ENCODE peak calls at places on chromosomes 13 and 19, in seven cellular contexts. One of them, this sample, is unnamed. For H3K36me3, the result is how much of the 10 kb centered on the place peaks cover.

GRCh38 chr19:55086730-55087541 is 11.3 kb downstream of the EPS8L1 start:
- ATAC-seq in gastrocnemius medialis: peak
- ATAC-seq in HCT116: no peak
- ATAC-seq in lower lobe of right lung: peak
- ATAC-seq in heart left ventricle: peak
- ATAC-seq in right lobe of liver: peak
- ATAC-seq in lung: peak
- ATAC-seq in this sample: peak

GRCh38 chr13:32642858-32643257 is 56.6 kb downstream of the PDS5B start:
- ATAC-seq in gastrocnemius medialis: no peak
- ATAC-seq in HCT116: no peak
- ATAC-seq in lower lobe of right lung: no peak
- ATAC-seq in heart left ventricle: no peak
- ATAC-seq in right lobe of liver: no peak
- ATAC-seq in lung: no peak
- ATAC-seq in this sample: no peak

GRCh38 chr13:112819816-112820215 is 130.0 kb downstream of the ATP11A start:
- ATAC-seq in gastrocnemius medialis: no peak
- ATAC-seq in HCT116: no peak
- ATAC-seq in lower lobe of right lung: no peak
- ATAC-seq in heart left ventricle: no peak
- ATAC-seq in right lobe of liver: no peak
- ATAC-seq in lung: no peak
- ATAC-seq in this sample: no peak

GRCh38 chr13:28329395-28330158 is 165.4 kb downstream of the FLT1 start:
- ATAC-seq in gastrocnemius medialis: no peak
- ATAC-seq in HCT116: no peak
- ATAC-seq in lower lobe of right lung: peak
- ATAC-seq in heart left ventricle: no peak
- ATAC-seq in right lobe of liver: peak
- ATAC-seq in lung: peak
- ATAC-seq in this sample: peak

GRCh38 chr19:46015961-46016425 is 6.9 kb downstream of the PGLYRP1 start:
- ATAC-seq in gastrocnemius medialis: no peak
- ATAC-seq in HCT116: no peak
- ATAC-seq in lower lobe of right lung: peak
- ATAC-seq in heart left ventricle: no peak
- ATAC-seq in right lobe of liver: peak
- ATAC-seq in lung: peak
- ATAC-seq in this sample: peak

GRCh38 chr19:41871573-41872383 is 5.3 kb upstream of the CD79A start:
- ATAC-seq in gastrocnemius medialis: no peak
- ATAC-seq in HCT116: peak
- ATAC-seq in lower lobe of right lung: peak
- ATAC-seq in heart left ventricle: no peak
- ATAC-seq in right lobe of liver: peak
- ATAC-seq in lung: no peak
- ATAC-seq in this sample: peak

GRCh38 chr19:16369306-16369663 is 44.7 kb downstream of the KLF2 start:
- ATAC-seq in gastrocnemius medialis: no peak
- ATAC-seq in HCT116: no peak
- ATAC-seq in lower lobe of right lung: no peak
- ATAC-seq in heart left ventricle: no peak
- ATAC-seq in right lobe of liver: no peak
- ATAC-seq in lung: no peak
- ATAC-seq in this sample: no peak

GRCh38 chr19:49666120-49666444 is 349 bp downstream of the BCL2L12 start:
- ATAC-seq in gastrocnemius medialis: peak
- ATAC-seq in HCT116: peak
- ATAC-seq in lower lobe of right lung: no peak
- ATAC-seq in heart left ventricle: no peak
- ATAC-seq in right lobe of liver: no peak
- ATAC-seq in lung: no peak
- ATAC-seq in this sample: peak

GRCh38 chr13:110354715-110355473 is 47.8 kb downstream of the COL4A2 start:
- ATAC-seq in gastrocnemius medialis: no peak
- ATAC-seq in HCT116: no peak
- ATAC-seq in lower lobe of right lung: no peak
- ATAC-seq in heart left ventricle: no peak
- ATAC-seq in right lobe of liver: no peak
- ATAC-seq in lung: no peak
- ATAC-seq in this sample: no peak

GRCh38 chr13:19713186-19713965 is 69.4 kb downstream of the PSPC1 start:
- ATAC-seq in gastrocnemius medialis: no peak
- ATAC-seq in HCT116: no peak
- ATAC-seq in lower lobe of right lung: no peak
- ATAC-seq in heart left ventricle: no peak
- ATAC-seq in right lobe of liver: no peak
- ATAC-seq in lung: no peak
- ATAC-seq in this sample: no peak

GRCh38 chr19:749811-750210 is 1.1 kb upstream of the MISP start:
- ATAC-seq in gastrocnemius medialis: no peak
- ATAC-seq in HCT116: no peak
- ATAC-seq in lower lobe of right lung: no peak
- ATAC-seq in heart left ventricle: no peak
- ATAC-seq in right lobe of liver: no peak
- ATAC-seq in lung: no peak
- ATAC-seq in this sample: no peak

GRCh38 chr19:752652-753517 is 2.0 kb downstream of the MISP start:
- ATAC-seq in gastrocnemius medialis: peak
- ATAC-seq in HCT116: peak
- ATAC-seq in lower lobe of right lung: peak
- ATAC-seq in heart left ventricle: no peak
- ATAC-seq in right lobe of liver: no peak
- ATAC-seq in lung: peak
- ATAC-seq in this sample: peak

GRCh38 chr19:754530-754929 is 3.6 kb downstream of the MISP start:
- ATAC-seq in gastrocnemius medialis: no peak
- ATAC-seq in HCT116: no peak
- ATAC-seq in lower lobe of right lung: no peak
- ATAC-seq in heart left ventricle: no peak
- ATAC-seq in right lobe of liver: no peak
- ATAC-seq in lung: no peak
- ATAC-seq in this sample: no peak

GRCh38 chr19:750640-751423 is at the start of gene MISP:
- ATAC-seq in gastrocnemius medialis: no peak
- ATAC-seq in HCT116: peak
- ATAC-seq in lower lobe of right lung: peak
- ATAC-seq in heart left ventricle: no peak
- ATAC-seq in right lobe of liver: peak
- ATAC-seq in lung: no peak
- ATAC-seq in this sample: no peak

DNA sequence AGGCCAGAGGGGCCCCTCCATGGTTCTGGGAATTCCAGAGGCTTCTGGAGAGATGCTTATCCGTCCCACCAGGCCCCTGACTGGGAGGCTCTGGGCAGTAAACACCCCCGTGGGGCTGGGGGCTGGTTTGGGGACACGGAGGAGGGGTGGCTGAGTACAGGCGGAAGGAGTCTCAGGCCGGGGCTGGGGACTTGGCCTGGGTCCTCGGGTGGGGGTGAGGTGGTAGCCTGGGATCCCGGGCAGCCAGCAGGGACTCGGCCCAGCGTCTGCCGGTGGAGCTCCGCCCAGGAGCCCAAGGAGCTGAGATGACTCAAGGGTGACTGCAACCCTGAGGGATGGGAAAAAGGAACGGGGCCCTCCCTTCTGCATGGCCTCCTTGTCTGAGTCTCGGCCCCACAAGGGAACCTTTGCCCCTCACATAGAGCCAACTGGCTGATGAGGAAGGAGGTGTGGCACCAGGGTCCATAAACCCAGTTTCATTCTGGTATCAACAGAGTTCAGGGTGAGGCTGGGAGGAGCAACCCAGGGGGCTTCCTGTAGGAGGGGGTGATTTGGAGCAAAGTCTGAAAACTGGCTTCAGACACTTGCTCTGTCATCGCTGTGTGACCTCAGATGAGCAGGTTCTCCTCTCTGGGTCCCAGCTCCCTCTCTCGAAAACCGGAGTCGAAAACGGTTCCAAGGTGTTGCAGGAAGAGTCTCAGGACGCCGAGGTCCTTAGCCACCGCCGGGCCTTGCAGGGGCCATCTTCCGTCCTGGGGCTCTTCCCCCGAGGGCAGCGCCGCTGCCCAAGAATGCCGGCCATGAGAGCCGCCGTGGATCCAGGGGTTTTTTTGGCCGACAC is 809 bp downstream of the MISP start:
- ATAC-seq in gastrocnemius medialis: no peak
- ATAC-seq in HCT116: peak
- ATAC-seq in lower lobe of right lung: peak
- ATAC-seq in heart left ventricle: no peak
- ATAC-seq in right lobe of liver: peak
- ATAC-seq in lung: peak
- ATAC-seq in this sample: peak
- H3K4me3 ChIP-seq in gastrocnemius medialis: no peak
- H3K4me3 ChIP-seq in HCT116: peak
- H3K4me3 ChIP-seq in lower lobe of right lung: peak
- H3K4me3 ChIP-seq in heart left ventricle: no peak
- H3K4me3 ChIP-seq in right lobe of liver: no peak
- H3K4me3 ChIP-seq in lung: no peak
- H3K4me3 ChIP-seq in this sample: no peak

GRCh38 chr19:51976852-51977251 is 9.8 kb downstream of the ZNF350 start:
- ATAC-seq in gastrocnemius medialis: no peak
- ATAC-seq in HCT116: no peak
- ATAC-seq in lower lobe of right lung: no peak
- ATAC-seq in heart left ventricle: no peak
- ATAC-seq in right lobe of liver: no peak
- ATAC-seq in lung: no peak
- ATAC-seq in this sample: no peak
- H3K36me3 ChIP-seq in gastrocnemius medialis: half or more
- H3K36me3 ChIP-seq in HCT116: under half
- H3K36me3 ChIP-seq in lower lobe of right lung: under half
- H3K36me3 ChIP-seq in heart left ventricle: under half
- H3K36me3 ChIP-seq in right lobe of liver: under half
- H3K36me3 ChIP-seq in lung: under half
- H3K36me3 ChIP-seq in this sample: half or more

GRCh38 chr13:26186995-26187394 is 35.1 kb downstream of the RNF6 start:
- ATAC-seq in gastrocnemius medialis: no peak
- ATAC-seq in HCT116: no peak
- ATAC-seq in lower lobe of right lung: peak
- ATAC-seq in heart left ventricle: no peak
- ATAC-seq in right lobe of liver: peak
- ATAC-seq in lung: no peak
- ATAC-seq in this sample: no peak
- H3K4me3 ChIP-seq in gastrocnemius medialis: peak
- H3K4me3 ChIP-seq in HCT116: peak
- H3K4me3 ChIP-seq in lower lobe of right lung: peak
- H3K4me3 ChIP-seq in heart left ventricle: peak
- H3K4me3 ChIP-seq in right lobe of liver: peak
- H3K4me3 ChIP-seq in lung: peak
- H3K4me3 ChIP-seq in this sample: peak

GRCh38 chr19:44872661-44873060 is 18.4 kb upstream of the TOMM40 start:
- ATAC-seq in gastrocnemius medialis: no peak
- ATAC-seq in HCT116: no peak
- ATAC-seq in lower lobe of right lung: no peak
- ATAC-seq in heart left ventricle: no peak
- ATAC-seq in right lobe of liver: no peak
- ATAC-seq in lung: no peak
- ATAC-seq in this sample: no peak

GRCh38 chr19:44866672-44867071 is 20.6 kb downstream of the NECTIN2 start:
- ATAC-seq in gastrocnemius medialis: no peak
- ATAC-seq in HCT116: peak
- ATAC-seq in lower lobe of right lung: no peak
- ATAC-seq in heart left ventricle: no peak
- ATAC-seq in right lobe of liver: no peak
- ATAC-seq in lung: no peak
- ATAC-seq in this sample: no peak

GRCh38 chr19:44867578-44867977 is 21.5 kb downstream of the NECTIN2 start:
- ATAC-seq in gastrocnemius medialis: no peak
- ATAC-seq in HCT116: no peak
- ATAC-seq in lower lobe of right lung: no peak
- ATAC-seq in heart left ventricle: no peak
- ATAC-seq in right lobe of liver: peak
- ATAC-seq in lung: no peak
- ATAC-seq in this sample: no peak

GRCh38 chr19:44871809-44872208 is 19.2 kb upstream of the TOMM40 start:
- ATAC-seq in gastrocnemius medialis: no peak
- ATAC-seq in HCT116: no peak
- ATAC-seq in lower lobe of right lung: no peak
- ATAC-seq in heart left ventricle: no peak
- ATAC-seq in right lobe of liver: no peak
- ATAC-seq in lung: no peak
- ATAC-seq in this sample: no peak

DNA sequence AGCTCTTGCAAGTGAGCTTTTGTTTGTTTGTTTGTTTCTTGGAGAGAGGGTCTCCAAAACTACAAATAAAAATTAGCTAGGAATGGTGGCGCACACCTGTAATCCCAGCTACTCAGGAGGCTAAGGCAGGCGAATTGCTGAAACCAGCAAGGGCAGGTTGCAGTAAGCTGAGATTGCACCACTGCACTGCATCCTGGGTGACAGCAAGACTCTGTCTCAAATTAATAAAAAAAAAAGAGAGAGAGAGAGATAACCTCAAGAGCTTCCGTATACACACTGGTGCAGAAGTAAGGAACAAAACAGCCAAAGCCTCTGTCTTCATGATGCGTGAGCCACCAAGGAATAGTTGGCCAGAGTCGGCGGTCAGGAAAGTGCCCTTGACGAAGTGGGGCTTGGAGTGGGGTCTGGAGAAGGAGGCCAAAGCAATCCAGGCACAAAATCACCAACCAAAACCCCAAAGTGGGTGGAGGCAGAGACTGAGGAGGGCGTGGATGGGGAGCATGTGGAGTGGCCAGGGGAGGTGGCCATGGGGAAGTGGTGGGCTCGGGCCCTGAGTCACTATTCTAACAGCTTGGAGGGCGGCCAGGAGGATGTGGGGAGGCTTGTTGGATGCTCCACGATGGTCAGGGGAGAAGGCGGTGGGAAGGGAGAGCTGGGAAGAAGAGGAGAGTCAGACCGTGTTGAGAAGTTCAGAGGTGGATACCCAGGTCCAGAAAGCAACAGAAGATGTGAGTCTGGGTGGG is 21.2 kb upstream of the TOMM40 start:
- ATAC-seq in gastrocnemius medialis: no peak
- ATAC-seq in HCT116: no peak
- ATAC-seq in lower lobe of right lung: peak
- ATAC-seq in heart left ventricle: no peak
- ATAC-seq in right lobe of liver: peak
- ATAC-seq in lung: no peak
- ATAC-seq in this sample: no peak
- H3K36me3 ChIP-seq in gastrocnemius medialis: under half
- H3K36me3 ChIP-seq in HCT116: under half
- H3K36me3 ChIP-seq in lower lobe of right lung: half or more
- H3K36me3 ChIP-seq in heart left ventricle: under half
- H3K36me3 ChIP-seq in right lobe of liver: under half
- H3K36me3 ChIP-seq in lung: under half
- H3K36me3 ChIP-seq in this sample: half or more

DNA sequence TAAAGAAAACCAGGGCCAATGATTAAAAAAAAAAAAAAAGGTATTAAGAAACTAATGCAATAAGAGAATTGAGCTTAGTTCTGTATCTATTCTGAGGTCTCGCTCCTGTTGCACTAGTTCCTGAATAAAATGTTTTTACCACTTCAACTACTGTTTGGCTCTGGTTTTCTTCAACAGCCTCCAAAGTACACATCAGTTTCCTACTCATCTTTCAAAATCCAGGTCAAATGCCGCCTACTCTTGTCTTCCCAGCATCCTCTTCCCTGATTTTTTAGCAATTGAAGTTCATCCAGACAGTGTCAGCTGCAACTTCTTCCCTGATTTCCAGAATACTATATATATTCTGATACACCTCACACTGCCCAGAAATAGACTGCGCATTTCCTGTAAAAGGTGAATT is 1.4 kb upstream of the RCBTB1 start:
- ATAC-seq in gastrocnemius medialis: no peak
- ATAC-seq in HCT116: no peak
- ATAC-seq in lower lobe of right lung: no peak
- ATAC-seq in heart left ventricle: no peak
- ATAC-seq in right lobe of liver: peak
- ATAC-seq in lung: no peak
- ATAC-seq in this sample: no peak
- H3K4me3 ChIP-seq in gastrocnemius medialis: no peak
- H3K4me3 ChIP-seq in HCT116: no peak
- H3K4me3 ChIP-seq in lower lobe of right lung: no peak
- H3K4me3 ChIP-seq in heart left ventricle: no peak
- H3K4me3 ChIP-seq in right lobe of liver: no peak
- H3K4me3 ChIP-seq in lung: no peak
- H3K4me3 ChIP-seq in this sample: no peak